ENCODE peak calls at places on chromosomes 13 and 19, in seven cellular contexts. One of them, this sample, is unnamed.

GRCh38 chr19:46748325-46749109 is 2.3 kb upstream of the STRN4 start:
- DNase-seq in Panc1: no peak
- DNase-seq in fibroblast of lung: peak; percentile 41
- DNase-seq in left ventricle myocardium inferior: peak; percentile 59
- DNase-seq in IMR-90: peak; percentile 56
- DNase-seq in neural progenitor cell: peak; percentile 87
- DNase-seq in heart left ventricle: no peak
- DNase-seq in this sample: no peak

GRCh38 chr13:40233731-40234195 is 432.7 kb downstream of the FOXO1 start:
- DNase-seq in Panc1: no peak
- DNase-seq in fibroblast of lung: no peak
- DNase-seq in left ventricle myocardium inferior: peak; percentile 68
- DNase-seq in IMR-90: no peak
- DNase-seq in neural progenitor cell: no peak
- DNase-seq in heart left ventricle: no peak
- DNase-seq in this sample: no peak

GRCh38 chr19:33302974-33303790 is 848 bp upstream of the CEBPA start:
- DNase-seq in Panc1: no peak
- DNase-seq in fibroblast of lung: peak; percentile 57
- DNase-seq in left ventricle myocardium inferior: peak; percentile 57
- DNase-seq in IMR-90: peak; percentile 41
- DNase-seq in neural progenitor cell: peak; percentile 84
- DNase-seq in heart left ventricle: peak; percentile 73
- DNase-seq in this sample: no peak

GRCh38 chr19:45865269-45865948 is 1.3 kb downstream of the FOXA3 start:
- DNase-seq in Panc1: no peak
- DNase-seq in fibroblast of lung: no peak
- DNase-seq in left ventricle myocardium inferior: no peak
- DNase-seq in IMR-90: no peak
- DNase-seq in neural progenitor cell: no peak
- DNase-seq in heart left ventricle: peak; percentile 7
- DNase-seq in this sample: no peak

GRCh38 chr13:44434441-44435141 is 61.0 kb downstream of the SERP2 start:
- DNase-seq in Panc1: no peak
- DNase-seq in fibroblast of lung: no peak
- DNase-seq in left ventricle myocardium inferior: no peak
- DNase-seq in IMR-90: no peak
- DNase-seq in neural progenitor cell: no peak
- DNase-seq in heart left ventricle: no peak
- DNase-seq in this sample: no peak

GRCh38 chr19:36115453-36116343 is at the start of gene TBCB:
- DNase-seq in Panc1: peak; percentile 65
- DNase-seq in fibroblast of lung: no peak
- DNase-seq in left ventricle myocardium inferior: peak; percentile 86
- DNase-seq in IMR-90: peak; percentile 28
- DNase-seq in neural progenitor cell: peak; percentile 86
- DNase-seq in heart left ventricle: peak; percentile 92
- DNase-seq in this sample: peak; percentile 80

GRCh38 chr19:4233282-4233853 is 4.0 kb downstream of the EBI3 start:
- DNase-seq in Panc1: peak; percentile 33
- DNase-seq in fibroblast of lung: no peak
- DNase-seq in left ventricle myocardium inferior: peak; percentile 36
- DNase-seq in IMR-90: peak; percentile 8
- DNase-seq in neural progenitor cell: peak; percentile 52
- DNase-seq in heart left ventricle: peak; percentile 76
- DNase-seq in this sample: no peak

GRCh38 chr13:29937836-29938235 is 87.4 kb upstream of the UBL3 start:
- DNase-seq in Panc1: no peak
- DNase-seq in fibroblast of lung: no peak
- DNase-seq in left ventricle myocardium inferior: no peak
- DNase-seq in IMR-90: no peak
- DNase-seq in neural progenitor cell: no peak
- DNase-seq in heart left ventricle: no peak
- DNase-seq in this sample: no peak

GRCh38 chr13:84902243-84902642 is 897.0 kb downstream of the SLITRK6 start:
- DNase-seq in Panc1: no peak
- DNase-seq in fibroblast of lung: no peak
- DNase-seq in left ventricle myocardium inferior: no peak
- DNase-seq in IMR-90: no peak
- DNase-seq in neural progenitor cell: no peak
- DNase-seq in heart left ventricle: no peak
- DNase-seq in this sample: no peak

GRCh38 chr13:52739468-52740071 is at the start of gene CNMD:
- DNase-seq in Panc1: no peak
- DNase-seq in fibroblast of lung: no peak
- DNase-seq in left ventricle myocardium inferior: no peak
- DNase-seq in IMR-90: no peak
- DNase-seq in neural progenitor cell: peak; percentile 50
- DNase-seq in heart left ventricle: no peak
- DNase-seq in this sample: no peak

GRCh38 chr19:40234429-40235237 is 8.1 kb upstream of the CCNP start:
- DNase-seq in Panc1: no peak
- DNase-seq in fibroblast of lung: no peak
- DNase-seq in left ventricle myocardium inferior: no peak
- DNase-seq in IMR-90: no peak
- DNase-seq in neural progenitor cell: no peak
- DNase-seq in heart left ventricle: peak; percentile 42
- DNase-seq in this sample: no peak

GRCh38 chr13:81395368-81395767 is 1054.4 kb upstream of the SPRY2 start:
- DNase-seq in Panc1: no peak
- DNase-seq in fibroblast of lung: no peak
- DNase-seq in left ventricle myocardium inferior: no peak
- DNase-seq in IMR-90: no peak
- DNase-seq in neural progenitor cell: peak; percentile 59
- DNase-seq in heart left ventricle: peak; percentile 46
- DNase-seq in this sample: no peak

GRCh38 chr13:105972811-105973590 is 562.5 kb downstream of the EFNB2 start:
- DNase-seq in Panc1: no peak
- DNase-seq in fibroblast of lung: no peak
- DNase-seq in left ventricle myocardium inferior: no peak
- DNase-seq in IMR-90: no peak
- DNase-seq in neural progenitor cell: no peak
- DNase-seq in heart left ventricle: no peak
- DNase-seq in this sample: no peak

GRCh38 chr19:51970718-51971117 is 15.9 kb downstream of the ZNF350 start:
- DNase-seq in Panc1: no peak
- DNase-seq in fibroblast of lung: no peak
- DNase-seq in left ventricle myocardium inferior: no peak
- DNase-seq in IMR-90: no peak
- DNase-seq in neural progenitor cell: no peak
- DNase-seq in heart left ventricle: no peak
- DNase-seq in this sample: no peak

DNA sequence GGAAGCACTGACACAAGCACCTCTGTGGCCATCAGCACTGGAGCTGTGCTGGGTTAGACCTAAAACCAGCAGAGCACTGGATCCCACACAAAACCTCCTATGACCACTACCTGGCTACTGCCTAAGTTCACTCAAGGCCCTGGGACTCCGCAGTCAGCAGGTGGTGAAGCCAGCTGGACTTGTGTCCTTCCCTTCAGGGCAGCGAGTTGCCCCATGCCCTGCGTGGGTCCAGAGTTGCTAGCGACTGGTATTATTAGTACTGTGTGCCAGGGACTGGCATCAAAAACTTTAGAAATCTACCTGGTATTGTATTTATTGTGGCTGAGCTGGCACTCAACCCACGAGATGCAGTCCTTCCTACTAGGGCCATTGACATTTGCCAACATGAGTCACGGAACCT is 6.0 kb downstream of the OR10H4 start:
- DNase-seq in Panc1: no peak
- DNase-seq in fibroblast of lung: no peak
- DNase-seq in left ventricle myocardium inferior: no peak
- DNase-seq in IMR-90: no peak
- DNase-seq in neural progenitor cell: no peak
- DNase-seq in heart left ventricle: no peak
- DNase-seq in this sample: no peak
- H3K9me3 ChIP-seq in Panc1: no peaks in the 10 kb centered on the region
- H3K9me3 ChIP-seq in fibroblast of lung: no peaks in the 10 kb centered on the region
- H3K9me3 ChIP-seq in left ventricle myocardium inferior: no peaks in the 10 kb centered on the region
- H3K9me3 ChIP-seq in IMR-90: no peaks in the 10 kb centered on the region
- H3K9me3 ChIP-seq in neural progenitor cell: peaks cover 3% of the 10 kb centered on the region
- H3K9me3 ChIP-seq in heart left ventricle: no peaks in the 10 kb centered on the region
- H3K9me3 ChIP-seq in this sample: no peaks in the 10 kb centered on the region

DNA sequence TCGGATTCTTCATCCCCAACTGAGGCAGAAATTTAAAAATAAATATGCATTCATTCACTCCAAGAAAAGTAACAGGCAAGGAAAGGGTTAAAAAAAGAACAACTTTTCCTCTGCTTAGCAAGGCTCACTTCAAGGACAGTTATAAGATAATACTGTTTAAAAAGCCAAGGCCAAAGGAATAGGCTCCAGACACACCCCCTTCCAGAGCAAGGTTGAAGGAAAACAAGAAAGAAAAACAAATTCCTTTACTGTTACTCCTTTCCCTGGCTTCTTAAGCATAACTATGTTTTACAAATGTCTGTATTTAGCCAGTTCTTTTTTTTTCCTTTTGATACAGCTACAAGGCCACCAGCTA is 8.5 kb downstream of the SIGLEC11 start:
- DNase-seq in Panc1: no peak
- DNase-seq in fibroblast of lung: no peak
- DNase-seq in left ventricle myocardium inferior: no peak
- DNase-seq in IMR-90: no peak
- DNase-seq in neural progenitor cell: no peak
- DNase-seq in heart left ventricle: no peak
- DNase-seq in this sample: no peak
- H3K4me1 ChIP-seq in Panc1: no peaks in the 10 kb centered on the region
- H3K4me1 ChIP-seq in fibroblast of lung: peaks cover 5% of the 10 kb centered on the region
- H3K4me1 ChIP-seq in left ventricle myocardium inferior: peaks cover 29% of the 10 kb centered on the region
- H3K4me1 ChIP-seq in IMR-90: no peaks in the 10 kb centered on the region
- H3K4me1 ChIP-seq in neural progenitor cell: no peaks in the 10 kb centered on the region
- H3K4me1 ChIP-seq in heart left ventricle: peaks cover 9% of the 10 kb centered on the region
- H3K4me1 ChIP-seq in this sample: peaks cover 35% of the 10 kb centered on the region

GRCh38 chr19:44776402-44777096 is 1.1 kb upstream of the CBLC start:
- DNase-seq in Panc1: no peak
- DNase-seq in fibroblast of lung: no peak
- DNase-seq in left ventricle myocardium inferior: no peak
- DNase-seq in IMR-90: no peak
- DNase-seq in neural progenitor cell: no peak
- DNase-seq in heart left ventricle: no peak
- DNase-seq in this sample: no peak
- TF ChIP-seq CTCF in Panc1: no peak
- TF ChIP-seq CTCF in fibroblast of lung: no peak
- TF ChIP-seq CTCF in left ventricle myocardium inferior: no peak
- TF ChIP-seq CTCF in IMR-90: no peak
- TF ChIP-seq CTCF in neural progenitor cell: no peak
- TF ChIP-seq CTCF in heart left ventricle: no peak
- TF ChIP-seq CTCF in this sample: no peak

GRCh38 chr19:31821346-31821745 is 472.1 kb upstream of the TSHZ3 start:
- DNase-seq in Panc1: no peak
- DNase-seq in fibroblast of lung: peak; percentile 3
- DNase-seq in left ventricle myocardium inferior: no peak
- DNase-seq in IMR-90: no peak
- DNase-seq in neural progenitor cell: no peak
- DNase-seq in heart left ventricle: no peak
- DNase-seq in this sample: no peak
- H3K9me3 ChIP-seq in Panc1: no peaks in the 10 kb centered on the region
- H3K9me3 ChIP-seq in fibroblast of lung: no peaks in the 10 kb centered on the region
- H3K9me3 ChIP-seq in left ventricle myocardium inferior: no peaks in the 10 kb centered on the region
- H3K9me3 ChIP-seq in IMR-90: peaks cover 10% of the 10 kb centered on the region
- H3K9me3 ChIP-seq in neural progenitor cell: no peaks in the 10 kb centered on the region
- H3K9me3 ChIP-seq in heart left ventricle: no peaks in the 10 kb centered on the region
- H3K9me3 ChIP-seq in this sample: no peaks in the 10 kb centered on the region

GRCh38 chr19:37977391-37977790 is 70.4 kb downstream of the SIPA1L3 start:
- DNase-seq in Panc1: no peak
- DNase-seq in fibroblast of lung: no peak
- DNase-seq in left ventricle myocardium inferior: no peak
- DNase-seq in IMR-90: no peak
- DNase-seq in neural progenitor cell: no peak
- DNase-seq in heart left ventricle: no peak
- DNase-seq in this sample: no peak
- H3K4me1 ChIP-seq in Panc1: peaks cover 3% of the 10 kb centered on the region
- H3K4me1 ChIP-seq in fibroblast of lung: peaks cover 2% of the 10 kb centered on the region
- H3K4me1 ChIP-seq in left ventricle myocardium inferior: peaks cover 8% of the 10 kb centered on the region
- H3K4me1 ChIP-seq in IMR-90: peaks cover 26% of the 10 kb centered on the region
- H3K4me1 ChIP-seq in neural progenitor cell: peaks cover 32% of the 10 kb centered on the region
- H3K4me1 ChIP-seq in heart left ventricle: no peaks in the 10 kb centered on the region
- H3K4me1 ChIP-seq in this sample: peaks cover 51% of the 10 kb centered on the region